ENCODE peak calls at places on chromosomes 4 and X, in nine cellular contexts. P, L, D, T, J, B, X, A and N are unnamed samples.

GRCh38 chrX:78314561-78314960 is 12.8 kb downstream of the CYSLTR1 start:
- DNase-seq in J (no peak), A (no peak), P (no peak), X (no peak), T (no peak), L (no peak), B (no peak), D (no peak), N (no peak)

GRCh38 chr4:155787113-155787710 is 28.4 kb downstream of the GUCY1B1 start:
- DNase-seq in D (peak), L (no peak), B (peak), P (no peak), J (peak), A (peak), T (peak), X (peak), N (peak)

GRCh38 chr4:128601992-128602695 is 207.4 kb upstream of the JADE1 start:
- DNase-seq in B (no peak), J (no peak), L (no peak), T (peak), A (no peak), X (peak), P (no peak), D (peak), N (peak)

GRCh38 chr4:113851816-113852215 is 90.3 kb upstream of the CAMK2D start:
- DNase-seq in J (no peak), A (no peak), L (no peak), D (no peak), X (no peak), P (no peak), T (no peak), B (no peak), N (peak)

GRCh38 chrX:134753185-134754008 is 95.1 kb upstream of the PLAC1 start:
- DNase-seq in J (no peak), L (no peak), T (no peak), A (no peak), B (no peak), D (peak), P (no peak), X (peak), N (peak)

GRCh38 chr4:83179205-83179604 is 64.7 kb upstream of the PLAC8 start:
- DNase-seq in L (no peak), X (peak), A (no peak), B (no peak), T (no peak), P (no peak), D (no peak), J (no peak), N (no peak)

GRCh38 chr4:153115322-153116100 is 88.7 kb upstream of the TRIM2 start:
- DNase-seq in D (peak), B (peak), L (no peak), A (peak), P (no peak), T (peak), X (peak), J (no peak), N (peak)

GRCh38 chr4:110472583-110473329 is 3.2 kb upstream of the ENPEP start:
- DNase-seq in P (no peak), X (no peak), T (no peak), J (no peak), B (no peak), L (no peak), A (no peak), D (no peak), N (no peak)

GRCh38 chr4:153383131-153383530 is 38.6 kb downstream of the MND1 start:
- DNase-seq in B (peak), D (peak), A (no peak), X (peak), P (no peak), L (no peak), J (no peak), T (no peak), N (peak)

GRCh38 chr4:123848615-123849014 is 452.0 kb downstream of the SPRY1 start:
- DNase-seq in X (peak), D (peak), J (no peak), T (no peak), A (no peak), P (no peak), B (no peak), L (no peak), N (peak)

GRCh38 chrX:19332983-19333382 is 10.7 kb upstream of the PDHA1 start:
- DNase-seq in D (peak), P (no peak), T (peak), A (no peak), B (peak), J (peak), L (peak), X (peak), N (peak)

GRCh38 chrX:34927866-34928265 is 14.7 kb upstream of the FAM47B start:
- DNase-seq in J (no peak), D (no peak), T (no peak), B (no peak), L (no peak), A (no peak), X (no peak), P (no peak), N (no peak)

GRCh38 chr4:144954224-144954623 is 143.8 kb downstream of the ANAPC10 start:
- DNase-seq in B (peak), X (no peak), A (no peak), J (no peak), P (no peak), L (no peak), D (no peak), T (no peak), N (no peak)

GRCh38 chr4:113094327-113094726 is 44.9 kb downstream of the ANK2 start:
- DNase-seq in T (no peak), J (no peak), B (no peak), L (no peak), P (no peak), A (no peak), D (no peak), X (no peak), N (no peak)

GRCh38 chr4:1337376-1337831 is 9.6 kb upstream of the UVSSA start:
- DNase-seq in J (no peak), D (no peak), T (peak), B (no peak), X (peak), P (peak), A (peak), L (no peak), N (no peak)

GRCh38 chrX:63657821-63658220 is 127.2 kb downstream of the ARHGEF9 start:
- DNase-seq in X (peak), A (peak), D (peak), J (no peak), L (no peak), T (no peak), P (no peak), B (no peak), N (peak)

DNA sequence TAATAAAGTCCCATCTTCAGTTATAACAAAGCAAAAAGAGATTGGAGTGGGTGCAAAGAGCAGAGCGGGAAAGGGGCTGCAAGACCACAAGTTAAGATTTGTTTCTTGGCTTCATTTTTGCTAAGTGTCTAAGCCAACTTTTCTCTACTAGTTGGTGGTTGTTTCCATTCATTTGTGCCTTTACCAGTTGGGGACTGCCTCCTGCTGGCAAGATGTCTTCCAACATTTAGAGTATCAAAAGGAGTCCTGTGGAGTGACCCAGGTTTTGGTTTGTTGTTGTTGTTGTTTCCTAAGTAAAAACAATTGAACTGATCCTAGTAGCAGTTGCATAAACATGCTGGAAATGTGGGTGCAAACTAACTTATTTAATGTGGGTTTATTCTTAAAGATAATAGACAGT is 121.1 kb downstream of the SPATA18 start:
- DNase-seq in J (no peak), T (peak), X (peak), B (no peak), A (no peak), D (peak), L (peak), P (no peak), N (peak)
- TF ChIP-seq CTCF in J (peak), T (peak), X (peak), B (peak), A (no peak), D (peak), L (no peak), P (no peak), N (peak)

DNA sequence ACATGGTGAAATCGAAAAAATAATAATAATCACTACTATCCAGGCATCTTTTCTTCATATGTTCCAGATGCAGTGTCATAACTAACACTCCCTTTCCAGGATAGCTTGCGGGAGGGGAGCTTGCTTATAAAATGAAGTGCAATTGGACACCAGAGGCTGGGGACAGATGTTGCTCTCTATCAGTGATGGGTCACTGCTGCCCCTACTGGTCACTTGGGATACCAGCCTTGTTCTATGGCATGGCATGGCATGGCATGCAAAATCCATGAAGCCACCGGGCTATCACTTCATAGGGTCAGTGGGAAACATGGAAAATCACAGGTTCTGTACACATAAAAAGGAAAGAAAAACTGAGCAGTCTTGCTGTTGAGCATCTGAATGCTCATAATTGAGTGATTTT is 168.1 kb downstream of the GLRA2 start:
- DNase-seq in P (no peak), J (peak), T (peak), X (no peak), B (peak), A (peak), D (peak), L (peak), N (peak)
- TF ChIP-seq CTCF in P (peak), J (peak), T (peak), X (peak), B (peak), A (peak), D (peak), L (no peak), N (peak)

GRCh38 chrX:154988719-154989118 is 33.8 kb downstream of the F8 start:
- DNase-seq in A (no peak), L (no peak), T (no peak), P (no peak), D (no peak), B (no peak), J (no peak), X (no peak), N (no peak)

GRCh38 chrX:154987940-154988339 is 34.6 kb downstream of the F8 start:
- DNase-seq in B (no peak), X (no peak), T (no peak), D (no peak), L (no peak), J (no peak), P (no peak), A (no peak), N (no peak)

GRCh38 chrX:154991039-154991438 is 31.5 kb downstream of the F8 start:
- DNase-seq in A (no peak), B (no peak), D (no peak), X (no peak), P (no peak), T (no peak), J (no peak), L (no peak), N (no peak)

GRCh38 chrX:154990496-154990895 is 32.0 kb downstream of the F8 start:
- DNase-seq in D (no peak), L (no peak), J (no peak), P (no peak), A (no peak), B (no peak), X (no peak), T (no peak), N (no peak)

DNA sequence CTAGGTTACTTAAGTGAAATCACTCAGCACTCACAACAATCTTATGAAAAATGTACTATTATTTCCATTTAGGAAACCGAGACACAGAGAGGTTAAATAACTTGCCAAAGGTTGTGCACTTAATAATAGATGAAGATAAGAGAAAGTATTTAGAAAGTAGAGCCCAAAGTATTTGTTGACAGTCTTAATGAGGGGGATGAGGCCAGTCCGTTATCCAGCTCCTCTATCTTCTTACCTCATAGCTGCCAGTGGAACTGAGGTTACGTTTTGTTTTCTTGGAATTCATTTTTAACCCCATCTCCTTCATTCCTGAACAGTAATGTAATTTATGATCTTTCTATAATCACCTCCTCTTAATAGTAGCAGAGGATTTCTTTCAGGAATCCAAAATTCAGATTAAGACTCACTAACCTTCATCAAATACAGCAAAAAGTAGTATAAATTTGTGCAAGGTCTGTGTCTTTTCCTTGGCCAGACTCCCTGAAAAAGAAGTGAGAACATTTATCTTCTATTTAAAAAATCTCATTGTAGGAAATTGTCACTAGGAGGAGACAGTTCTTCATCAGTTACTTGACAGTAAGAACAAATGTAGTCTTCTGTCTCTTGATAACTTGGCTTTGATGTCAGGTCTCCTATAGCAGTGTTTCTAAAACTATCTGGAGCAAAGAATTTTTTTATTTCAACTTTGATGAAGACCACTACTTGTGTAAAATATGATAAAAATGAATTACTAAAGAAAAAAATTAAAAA is 35.5 kb downstream of the F8 start:
- DNase-seq in X (peak), L (no peak), J (no peak), A (no peak), B (no peak), P (no peak), D (peak), T (no peak), N (peak)
- TF ChIP-seq CTCF in X (no peak), L (no peak), J (no peak), A (no peak), B (peak), P (no peak), D (no peak), T (peak), N (peak)

DNA sequence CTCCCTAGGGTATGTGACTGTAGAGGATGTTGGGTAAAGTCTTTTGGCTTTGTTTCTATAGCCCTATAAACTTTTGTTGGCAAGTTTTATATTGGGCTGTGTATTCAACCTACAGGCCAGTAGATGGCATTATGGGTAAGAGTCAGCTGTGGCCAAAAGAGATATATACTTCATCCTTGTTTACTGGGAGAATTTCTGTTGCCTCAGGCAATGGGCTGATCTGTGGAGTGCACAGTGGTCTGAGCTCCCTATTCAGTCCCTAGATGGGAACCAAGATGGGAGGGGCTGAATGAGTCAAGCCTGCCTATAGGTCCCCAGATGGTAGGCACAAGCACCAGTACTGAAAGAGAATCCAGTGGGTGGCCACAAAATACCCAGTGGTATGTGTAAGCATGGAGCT is 580.6 kb downstream of the EPHA5 start:
- DNase-seq in X (no peak), J (no peak), P (no peak), T (peak), L (no peak), D (peak), B (peak), A (no peak), N (peak)
- TF ChIP-seq CTCF in X (no peak), J (peak), P (no peak), T (peak), L (no peak), D (no peak), B (peak), A (no peak), N (peak)

GRCh38 chr4:133131829-133132485 is 17.1 kb upstream of the PCDH10 start:
- DNase-seq in T (no peak), B (no peak), D (peak), P (no peak), A (no peak), J (no peak), X (no peak), L (no peak), N (peak)

GRCh38 chr4:133136833-133137232 is 12.3 kb upstream of the PCDH10 start:
- DNase-seq in B (no peak), A (no peak), X (no peak), T (no peak), J (no peak), L (no peak), D (no peak), P (no peak), N (no peak)

GRCh38 chr4:133137571-133137970 is 11.5 kb upstream of the PCDH10 start:
- DNase-seq in B (no peak), P (no peak), A (no peak), T (no peak), X (no peak), D (no peak), L (no peak), J (no peak), N (peak)
- TF ChIP-seq CTCF in B (no peak), P (no peak), A (no peak), T (peak), X (no peak), D (no peak), L (no peak), J (peak), N (peak)

DNA sequence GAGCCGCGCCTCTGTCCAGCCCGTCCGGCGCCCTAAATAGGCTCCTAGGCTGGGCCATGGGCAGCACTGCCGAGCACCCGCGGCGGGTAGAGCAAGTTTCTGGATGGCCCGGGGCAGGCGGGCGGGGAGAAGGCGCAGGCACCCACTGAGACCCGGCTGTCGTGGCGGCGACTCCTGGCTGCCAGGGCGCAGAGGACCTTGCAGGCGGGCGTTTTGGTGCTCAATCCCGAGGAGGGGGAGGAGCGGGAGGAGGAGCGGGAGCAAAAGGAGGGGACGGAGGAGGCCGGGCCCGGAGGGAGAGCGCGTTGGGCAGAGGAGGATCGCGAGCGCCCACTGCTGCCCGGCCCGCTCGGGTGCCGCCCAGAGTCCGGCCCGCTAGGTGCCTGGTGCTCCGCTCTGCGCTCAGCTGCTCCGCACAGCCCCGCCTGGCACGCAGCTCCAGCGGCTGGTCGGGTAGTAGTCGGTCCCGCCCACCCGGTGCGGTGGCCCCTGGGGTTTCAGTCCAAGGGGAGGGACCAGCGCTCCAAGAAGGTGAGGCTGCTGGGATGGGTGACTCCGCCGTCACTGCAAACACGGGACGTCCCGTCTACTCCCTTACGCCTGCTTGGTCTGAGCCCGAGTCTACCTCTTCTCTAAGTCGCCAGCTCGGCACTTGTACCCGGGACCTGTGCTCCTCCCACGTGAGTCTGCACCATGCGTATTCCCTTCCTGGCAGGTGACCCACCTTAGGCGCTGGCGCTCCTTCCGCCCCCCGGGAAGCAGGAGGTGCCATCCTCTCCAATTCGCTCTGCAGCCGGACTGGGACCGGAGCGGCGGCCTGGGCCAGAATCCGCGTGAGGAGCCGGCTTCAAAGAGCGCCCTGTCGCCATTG is at the start of gene HS3ST1:
- DNase-seq in D (peak), L (peak), B (no peak), A (peak), X (no peak), J (peak), P (peak), T (peak), N (peak)
- TF ChIP-seq CTCF in D (peak), L (no peak), B (no peak), A (peak), X (no peak), J (no peak), P (peak), T (peak), N (peak)

DNA sequence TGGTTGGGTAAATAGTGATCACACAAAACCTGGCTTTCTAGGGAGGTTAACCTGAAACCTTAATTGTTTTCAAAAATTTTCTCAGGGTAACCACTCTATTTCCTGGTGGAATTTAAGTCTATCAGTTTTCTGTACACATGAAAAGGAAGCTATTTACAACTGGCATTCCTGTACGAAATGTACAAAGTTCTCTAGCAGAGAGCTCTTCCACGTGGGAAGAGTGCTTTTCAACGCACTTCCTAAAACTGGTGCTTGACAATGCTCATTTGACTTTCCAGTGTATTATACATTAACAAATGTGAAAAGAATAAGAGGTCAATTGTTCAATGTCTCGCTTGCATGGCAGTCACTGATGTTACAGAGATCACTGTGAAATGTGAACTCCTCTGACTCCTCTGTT is 2.8 kb upstream of the SOD3 start:
- DNase-seq in X (no peak), L (no peak), T (no peak), J (no peak), A (no peak), P (no peak), D (no peak), B (no peak), N (no peak)
- TF ChIP-seq CTCF in X (no peak), L (no peak), T (no peak), J (no peak), A (no peak), P (no peak), D (no peak), B (no peak), N (no peak)